ENCODE peak calls at places on chromosome 3, in ten cellular contexts. E is left lung; X is activated CD8-positive, alpha-beta memory T cell treated with anti-CD3 and anti-CD28 coated beads, Interleukin-2, amount 50 U/mL, for 48 hours; O is IMR-90; G is EL; C is activated naive CD8-positive, alpha-beta T cell treated with anti-CD3 and anti-CD28 coated beads, Interleukin-2, amount 50 U/mL, for 24 hours; P is islet precursor cell; D is transverse colon; A is adrenal gland; Z is ELR. V is an unnamed sample.

GRCh38 chr3:172307143-172307560 is 141.1 kb downstream of the GHSR start:
- DNase-seq in E (no peak), X (no peak), O (peak), G (peak), C (no peak), P (peak), D (no peak), A (no peak), Z (peak), V (peak)

GRCh38 chr3:157131861-157132260 is 28.1 kb downstream of the CCNL1 start:
- DNase-seq in E (no peak), X (no peak), O (peak), G (peak), C (no peak), P (no peak), D (no peak), A (no peak), Z (peak), V (no peak)

GRCh38 chr3:52683611-52684010 is 2.1 kb downstream of the PBRM1 start:
- DNase-seq in E (no peak), X (no peak), O (no peak), G (no peak), C (no peak), P (no peak), D (no peak), A (peak), Z (no peak), V (no peak)

GRCh38 chr3:128546646-128547045 is 53.6 kb upstream of the GATA2 start:
- DNase-seq in E (no peak), X (no peak), O (no peak), G (no peak), C (no peak), P (no peak), D (no peak), A (no peak), Z (no peak), V (no peak)

GRCh38 chr3:68893600-68894239 is 38.6 kb downstream of the TAFA4 start:
- DNase-seq in E (no peak), X (no peak), O (peak), G (peak), C (no peak), P (no peak), D (no peak), A (no peak), Z (peak), V (no peak)

GRCh38 chr3:24680214-24680967 is 185.7 kb upstream of the THRB start:
- DNase-seq in E (peak), X (peak), O (no peak), G (peak), C (peak), P (peak), D (peak), A (peak), Z (peak), V (peak)

GRCh38 chr3:173221010-173221409 is 80.0 kb upstream of the SPATA16 start:
- DNase-seq in E (no peak), X (no peak), O (no peak), G (peak), C (no peak), P (no peak), D (no peak), A (no peak), Z (peak), V (peak)

GRCh38 chr3:98556164-98557130 is 24.7 kb downstream of the GPR15 start:
- DNase-seq in E (no peak), X (peak), O (no peak), G (peak), C (peak), P (no peak), D (no peak), A (no peak), Z (peak), V (no peak)

GRCh38 chr3:108461641-108462040 is 48.8 kb downstream of the MYH15 start:
- DNase-seq in E (no peak), X (no peak), O (peak), G (no peak), C (no peak), P (no peak), D (no peak), A (no peak), Z (no peak), V (no peak)

GRCh38 chr3:139318431-139318816 is 25.4 kb upstream of the MRPS22 start:
- DNase-seq in E (no peak), X (no peak), O (no peak), G (no peak), C (no peak), P (no peak), D (no peak), A (no peak), Z (no peak), V (no peak)

GRCh38 chr3:188780188-188781147 is 391.3 kb upstream of the TPRG1 start:
- DNase-seq in E (no peak), X (no peak), O (no peak), G (no peak), C (no peak), P (no peak), D (no peak), A (peak), Z (no peak), V (no peak)

GRCh38 chr3:14570089-14570488 is 29.9 kb upstream of the GRIP2 start:
- DNase-seq in E (no peak), X (no peak), O (no peak), G (no peak), C (no peak), P (no peak), D (no peak), A (no peak), Z (no peak), V (no peak)

GRCh38 chr3:123723527-123724168 is 138.8 kb upstream of the HACD2 start:
- DNase-seq in E (no peak), X (peak), O (peak), G (peak), C (peak), P (peak), D (peak), A (peak), Z (peak), V (peak)

GRCh38 chr3:25056-25455 is 171.5 kb upstream of the CHL1 start:
- DNase-seq in E (no peak), X (no peak), O (no peak), G (no peak), C (no peak), P (no peak), D (no peak), A (no peak), Z (no peak), V (no peak)

GRCh38 chr3:55522077-55522476 is 35.0 kb upstream of the WNT5A start:
- DNase-seq in E (no peak), X (no peak), O (no peak), G (no peak), C (no peak), P (no peak), D (no peak), A (no peak), Z (no peak), V (peak)

GRCh38 chr3:171936231-171936841 is 93.2 kb downstream of the TMEM212 start:
- DNase-seq in E (no peak), X (no peak), O (peak), G (peak), C (no peak), P (peak), D (no peak), A (no peak), Z (peak), V (no peak)

GRCh38 chr3:79018671-79019136 is 749.1 kb downstream of the ROBO1 start:
- DNase-seq in E (peak), X (peak), O (peak), G (peak), C (peak), P (peak), D (peak), A (peak), Z (peak), V (peak)

GRCh38 chr3:17494117-17494809 is 248.2 kb downstream of the TBC1D5 start:
- DNase-seq in E (no peak), X (no peak), O (no peak), G (no peak), C (no peak), P (peak), D (no peak), A (no peak), Z (no peak), V (peak)

GRCh38 chr3:141272906-141273662 is 41.5 kb downstream of the PXYLP1 start:
- DNase-seq in E (no peak), X (no peak), O (peak), G (no peak), C (no peak), P (no peak), D (no peak), A (no peak), Z (no peak), V (no peak)

GRCh38 chr3:71893702-71894479 is 108.9 kb upstream of the PROK2 start:
- DNase-seq in E (no peak), X (no peak), O (no peak), G (no peak), C (no peak), P (peak), D (no peak), A (no peak), Z (no peak), V (peak)

GRCh38 chr3:179697933-179698332 is 45.1 kb downstream of the USP13 start:
- DNase-seq in E (no peak), X (no peak), O (no peak), G (no peak), C (no peak), P (no peak), D (no peak), A (no peak), Z (no peak), V (no peak)

GRCh38 chr3:177357352-177358084 is 160.2 kb upstream of the TBL1XR1 start:
- DNase-seq in E (no peak), X (no peak), O (peak), G (peak), C (no peak), P (peak), D (peak), A (peak), Z (peak), V (peak)

GRCh38 chr3:45819543-45819942 is 22.4 kb downstream of the LZTFL1 start:
- DNase-seq in E (no peak), X (no peak), O (peak), G (peak), C (no peak), P (peak), D (no peak), A (no peak), Z (no peak), V (no peak)

GRCh38 chr3:143633816-143634215 is 214.5 kb downstream of the SLC9A9 start:
- DNase-seq in E (no peak), X (no peak), O (no peak), G (no peak), C (no peak), P (no peak), D (no peak), A (no peak), Z (no peak), V (no peak)

GRCh38 chr3:50317303-50317702 is 5.2 kb downstream of the HYAL2 start:
- DNase-seq in E (no peak), X (no peak), O (no peak), G (no peak), C (no peak), P (no peak), D (peak), A (no peak), Z (no peak), V (no peak)

GRCh38 chr3:190266915-190267290 is 55.3 kb downstream of the CLDN1 start:
- DNase-seq in E (no peak), X (no peak), O (no peak), G (no peak), C (no peak), P (no peak), D (no peak), A (no peak), Z (no peak), V (no peak)

GRCh38 chr3:101868534-101869464 is 19.5 kb downstream of the NFKBIZ start:
- DNase-seq in E (no peak), X (no peak), O (peak), G (peak), C (no peak), P (no peak), D (peak), A (no peak), Z (no peak), V (no peak)

GRCh38 chr3:60948488-60948887 is 302.8 kb downstream of the FHIT start:
- DNase-seq in E (no peak), X (no peak), O (no peak), G (no peak), C (no peak), P (no peak), D (no peak), A (no peak), Z (no peak), V (no peak)

GRCh38 chr3:156307704-156308103 is 187.3 kb downstream of the KCNAB1 start:
- DNase-seq in E (no peak), X (no peak), O (peak), G (peak), C (no peak), P (no peak), D (peak), A (peak), Z (peak), V (no peak)

GRCh38 chr3:26712211-26713026 is 89.8 kb downstream of the LRRC3B start:
- DNase-seq in E (no peak), X (no peak), O (peak), G (peak), C (no peak), P (no peak), D (no peak), A (no peak), Z (peak), V (peak)

GRCh38 chr3:148459931-148460513 is 237.7 kb upstream of the AGTR1 start:
- DNase-seq in E (no peak), X (no peak), O (peak), G (peak), C (no peak), P (no peak), D (no peak), A (no peak), Z (peak), V (no peak)

GRCh38 chr3:37308247-37308646 is 133.9 kb upstream of the LRRFIP2 start:
- DNase-seq in E (no peak), X (no peak), O (peak), G (peak), C (no peak), P (no peak), D (no peak), A (no peak), Z (peak), V (no peak)

GRCh38 chr3:135851201-135852061 is 114.1 kb upstream of the PPP2R3A start:
- DNase-seq in E (no peak), X (no peak), O (no peak), G (no peak), C (no peak), P (no peak), D (no peak), A (no peak), Z (peak), V (no peak)

GRCh38 chr3:42539871-42540714 is 37.6 kb downstream of the VIPR1 start:
- DNase-seq in E (peak), X (peak), O (no peak), G (peak), C (peak), P (peak), D (peak), A (peak), Z (peak), V (peak)

GRCh38 chr3:4503050-4503449 is 9.9 kb downstream of the ITPR1 start:
- DNase-seq in E (no peak), X (no peak), O (no peak), G (no peak), C (no peak), P (no peak), D (peak), A (no peak), Z (no peak), V (no peak)

GRCh38 chr3:150372320-150373118 is 35.6 kb upstream of the TSC22D2 start:
- DNase-seq in E (no peak), X (no peak), O (peak), G (peak), C (no peak), P (peak), D (no peak), A (no peak), Z (peak), V (peak)

GRCh38 chr3:150495149-150495548 is 51.1 kb downstream of the SERP1 start:
- DNase-seq in E (no peak), X (no peak), O (peak), G (peak), C (no peak), P (peak), D (no peak), A (no peak), Z (no peak), V (no peak)

GRCh38 chr3:113914646-113915045 is 33.2 kb upstream of the ZDHHC23 start:
- DNase-seq in E (no peak), X (no peak), O (peak), G (peak), C (no peak), P (no peak), D (no peak), A (no peak), Z (peak), V (no peak)

GRCh38 chr3:20023663-20024417 is 11.8 kb upstream of the PP2D1 start:
- DNase-seq in E (no peak), X (no peak), O (no peak), G (no peak), C (no peak), P (peak), D (peak), A (no peak), Z (no peak), V (no peak)

GRCh38 chr3:158808697-158809096 is 6.8 kb downstream of the MFSD1 start:
- DNase-seq in E (peak), X (no peak), O (peak), G (peak), C (peak), P (peak), D (no peak), A (no peak), Z (peak), V (no peak)